ENCODE peak calls at places on chromosomes 5 and 9, in five cellular contexts. One of them, this sample, is unnamed.

GRCh38 chr9:129632460-129632859 is 6.5 kb downstream of the NTMT1 start:
- DNase-seq in fibroblast of pulmonary artery: no peak
- DNase-seq in keratinocyte: no peak
- DNase-seq in GM12865: no peak
- DNase-seq in AG09319: no peak
- DNase-seq in this sample: no peak

GRCh38 chr9:122444366-122444765 is 33.4 kb downstream of the OR1J1 start:
- DNase-seq in fibroblast of pulmonary artery: peak; percentile 97
- DNase-seq in keratinocyte: no peak
- DNase-seq in GM12865: no peak
- DNase-seq in AG09319: peak; percentile 89
- DNase-seq in this sample: peak; percentile 88

GRCh38 chr5:142003266-142003800 is 9.5 kb downstream of the GNPDA1 start:
- DNase-seq in fibroblast of pulmonary artery: no peak
- DNase-seq in keratinocyte: no peak
- DNase-seq in GM12865: no peak
- DNase-seq in AG09319: no peak
- DNase-seq in this sample: no peak

GRCh38 chr9:79387091-79387490 is 184.7 kb upstream of the TLE4 start:
- DNase-seq in fibroblast of pulmonary artery: no peak
- DNase-seq in keratinocyte: no peak
- DNase-seq in GM12865: no peak
- DNase-seq in AG09319: no peak
- DNase-seq in this sample: peak; percentile 63

GRCh38 chr9:98372077-98372812 is 116.8 kb upstream of the TBC1D2 start:
- DNase-seq in fibroblast of pulmonary artery: no peak
- DNase-seq in keratinocyte: no peak
- DNase-seq in GM12865: no peak
- DNase-seq in AG09319: no peak
- DNase-seq in this sample: no peak

GRCh38 chr5:137706841-137707240 is 29.0 kb downstream of the KLHL3 start:
- DNase-seq in fibroblast of pulmonary artery: peak; percentile 58
- DNase-seq in keratinocyte: no peak
- DNase-seq in GM12865: no peak
- DNase-seq in AG09319: no peak
- DNase-seq in this sample: peak; percentile 49

GRCh38 chr9:35490910-35491465 is 1.1 kb downstream of the RUSC2 start:
- DNase-seq in fibroblast of pulmonary artery: peak; percentile 50
- DNase-seq in keratinocyte: no peak
- DNase-seq in GM12865: no peak
- DNase-seq in AG09319: no peak
- DNase-seq in this sample: peak; percentile 51

GRCh38 chr9:105176194-105176593 is 68.3 kb upstream of the SLC44A1 start:
- DNase-seq in fibroblast of pulmonary artery: no peak
- DNase-seq in keratinocyte: no peak
- DNase-seq in GM12865: no peak
- DNase-seq in AG09319: no peak
- DNase-seq in this sample: no peak

GRCh38 chr9:96382175-96382574 is 1.3 kb downstream of the SLC35D2 start:
- DNase-seq in fibroblast of pulmonary artery: peak; percentile 17
- DNase-seq in keratinocyte: peak; percentile 17
- DNase-seq in GM12865: no peak
- DNase-seq in AG09319: no peak
- DNase-seq in this sample: peak; percentile 43

GRCh38 chr5:140408750-140409241 is 7.2 kb downstream of the ANKHD1 start:
- DNase-seq in fibroblast of pulmonary artery: no peak
- DNase-seq in keratinocyte: no peak
- DNase-seq in GM12865: no peak
- DNase-seq in AG09319: no peak
- DNase-seq in this sample: no peak

GRCh38 chr5:95385334-95385733 is 5.8 kb upstream of the FAM81B start:
- DNase-seq in fibroblast of pulmonary artery: no peak
- DNase-seq in keratinocyte: no peak
- DNase-seq in GM12865: no peak
- DNase-seq in AG09319: no peak
- DNase-seq in this sample: no peak

GRCh38 chr9:93451762-93452709 is 551 bp downstream of the FAM120A start:
- DNase-seq in fibroblast of pulmonary artery: peak; percentile 34
- DNase-seq in keratinocyte: no peak
- DNase-seq in GM12865: peak; percentile 67
- DNase-seq in AG09319: no peak
- DNase-seq in this sample: peak; percentile 61

GRCh38 chr5:126016256-126016655 is 407.0 kb upstream of the GRAMD2B start:
- DNase-seq in fibroblast of pulmonary artery: peak; percentile 31
- DNase-seq in keratinocyte: no peak
- DNase-seq in GM12865: no peak
- DNase-seq in AG09319: no peak
- DNase-seq in this sample: peak; percentile 45

GRCh38 chr5:154628685-154629084 is 126.5 kb upstream of the LARP1 start:
- DNase-seq in fibroblast of pulmonary artery: no peak
- DNase-seq in keratinocyte: no peak
- DNase-seq in GM12865: no peak
- DNase-seq in AG09319: no peak
- DNase-seq in this sample: no peak

GRCh38 chr9:133823189-133824105 is 85.3 kb upstream of the SARDH start:
- DNase-seq in fibroblast of pulmonary artery: no peak
- DNase-seq in keratinocyte: no peak
- DNase-seq in GM12865: peak; percentile 65
- DNase-seq in AG09319: no peak
- DNase-seq in this sample: no peak

GRCh38 chr9:7376213-7376612 is 423.4 kb downstream of the DMAC1 start:
- DNase-seq in fibroblast of pulmonary artery: no peak
- DNase-seq in keratinocyte: no peak
- DNase-seq in GM12865: no peak
- DNase-seq in AG09319: no peak
- DNase-seq in this sample: no peak

GRCh38 chr5:34789021-34789531 is 49.9 kb upstream of the TTC23L start:
- DNase-seq in fibroblast of pulmonary artery: peak; percentile 73
- DNase-seq in keratinocyte: no peak
- DNase-seq in GM12865: peak; percentile 5
- DNase-seq in AG09319: no peak
- DNase-seq in this sample: peak; percentile 31

GRCh38 chr5:142779163-142779562 is 9.0 kb downstream of the ARHGAP26 start:
- DNase-seq in fibroblast of pulmonary artery: peak; percentile 38
- DNase-seq in keratinocyte: no peak
- DNase-seq in GM12865: no peak
- DNase-seq in AG09319: no peak
- DNase-seq in this sample: peak; percentile 53

GRCh38 chr9:115650768-115651167 is 502.8 kb upstream of the PAPPA start:
- DNase-seq in fibroblast of pulmonary artery: peak; percentile 84
- DNase-seq in keratinocyte: no peak
- DNase-seq in GM12865: no peak
- DNase-seq in AG09319: peak; percentile 78
- DNase-seq in this sample: peak; percentile 98

GRCh38 chr5:180209137-180209581 is at the start of gene RASGEF1C:
- DNase-seq in fibroblast of pulmonary artery: peak; percentile 62
- DNase-seq in keratinocyte: no peak
- DNase-seq in GM12865: peak; percentile 49
- DNase-seq in AG09319: no peak
- DNase-seq in this sample: peak; percentile 54

GRCh38 chr5:45372629-45373028 is 323.6 kb downstream of the HCN1 start:
- DNase-seq in fibroblast of pulmonary artery: no peak
- DNase-seq in keratinocyte: no peak
- DNase-seq in GM12865: no peak
- DNase-seq in AG09319: no peak
- DNase-seq in this sample: no peak

DNA sequence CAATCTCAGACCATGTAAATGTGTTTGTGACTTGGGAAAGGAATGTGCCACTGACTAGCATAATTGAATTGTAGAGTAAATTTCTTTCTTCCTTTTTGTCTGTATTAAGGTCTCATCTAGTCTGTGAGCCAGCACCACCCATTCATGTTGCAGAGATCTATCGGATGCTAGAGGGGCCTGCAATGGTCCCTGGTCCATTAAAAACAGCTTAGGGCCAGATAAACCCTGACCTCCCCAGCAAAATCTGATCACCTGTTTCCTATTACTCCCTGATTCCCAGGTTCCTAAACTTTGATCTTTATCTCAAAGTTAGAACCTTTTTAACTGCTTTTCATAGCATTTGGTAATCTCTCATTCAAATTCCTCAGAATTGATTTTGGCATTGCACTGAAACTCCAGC is 174.5 kb upstream of the POC5 start:
- DNase-seq in fibroblast of pulmonary artery: no peak
- DNase-seq in keratinocyte: no peak
- DNase-seq in GM12865: no peak
- DNase-seq in AG09319: no peak
- DNase-seq in this sample: no peak
- TF ChIP-seq CTCF in fibroblast of pulmonary artery: no peak
- TF ChIP-seq CTCF in keratinocyte: no peak
- TF ChIP-seq CTCF in GM12865: no peak
- TF ChIP-seq CTCF in AG09319: no peak
- TF ChIP-seq CTCF in this sample: no peak

GRCh38 chr5:3428355-3428754 is 167.3 kb upstream of the IRX1 start:
- DNase-seq in fibroblast of pulmonary artery: no peak
- DNase-seq in keratinocyte: no peak
- DNase-seq in GM12865: no peak
- DNase-seq in AG09319: no peak
- DNase-seq in this sample: no peak
- TF ChIP-seq CTCF in fibroblast of pulmonary artery: no peak
- TF ChIP-seq CTCF in keratinocyte: no peak
- TF ChIP-seq CTCF in GM12865: no peak
- TF ChIP-seq CTCF in AG09319: no peak
- TF ChIP-seq CTCF in this sample: no peak

DNA sequence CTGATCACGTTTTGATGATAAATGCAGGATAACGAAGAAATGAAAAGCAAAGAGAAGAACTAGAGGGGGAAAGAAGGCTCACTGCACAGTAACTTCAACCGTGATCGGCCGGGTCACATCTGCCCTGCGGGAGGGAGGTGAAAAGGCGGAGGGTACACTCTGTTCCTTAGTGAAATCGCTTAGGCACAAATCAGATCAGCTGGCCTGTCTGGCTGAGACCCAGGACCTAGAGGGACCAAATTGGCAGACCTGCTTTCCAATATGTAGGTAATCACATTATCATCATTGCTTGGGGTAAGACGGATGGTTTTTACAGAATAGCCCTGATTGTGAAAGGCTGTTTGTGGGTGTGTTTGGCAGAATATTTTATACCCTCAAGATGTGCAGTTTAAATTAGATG is 82.2 kb downstream of the SLC28A3 start:
- DNase-seq in fibroblast of pulmonary artery: no peak
- DNase-seq in keratinocyte: no peak
- DNase-seq in GM12865: no peak
- DNase-seq in AG09319: no peak
- DNase-seq in this sample: no peak
- TF ChIP-seq CTCF in fibroblast of pulmonary artery: no peak
- TF ChIP-seq CTCF in keratinocyte: no peak
- TF ChIP-seq CTCF in GM12865: no peak
- TF ChIP-seq CTCF in AG09319: no peak
- TF ChIP-seq CTCF in this sample: no peak

GRCh38 chr5:68215208-68215887 is at the start of gene PIK3R1:
- DNase-seq in fibroblast of pulmonary artery: peak; percentile 96
- DNase-seq in keratinocyte: no peak
- DNase-seq in GM12865: peak; percentile 97
- DNase-seq in AG09319: peak; percentile 91
- DNase-seq in this sample: peak; percentile 95
- TF ChIP-seq CTCF in fibroblast of pulmonary artery: peak; percentile 30
- TF ChIP-seq CTCF in keratinocyte: peak; percentile 20
- TF ChIP-seq CTCF in GM12865: peak; percentile 23
- TF ChIP-seq CTCF in AG09319: peak; percentile 18
- TF ChIP-seq CTCF in this sample: peak; percentile 30

DNA sequence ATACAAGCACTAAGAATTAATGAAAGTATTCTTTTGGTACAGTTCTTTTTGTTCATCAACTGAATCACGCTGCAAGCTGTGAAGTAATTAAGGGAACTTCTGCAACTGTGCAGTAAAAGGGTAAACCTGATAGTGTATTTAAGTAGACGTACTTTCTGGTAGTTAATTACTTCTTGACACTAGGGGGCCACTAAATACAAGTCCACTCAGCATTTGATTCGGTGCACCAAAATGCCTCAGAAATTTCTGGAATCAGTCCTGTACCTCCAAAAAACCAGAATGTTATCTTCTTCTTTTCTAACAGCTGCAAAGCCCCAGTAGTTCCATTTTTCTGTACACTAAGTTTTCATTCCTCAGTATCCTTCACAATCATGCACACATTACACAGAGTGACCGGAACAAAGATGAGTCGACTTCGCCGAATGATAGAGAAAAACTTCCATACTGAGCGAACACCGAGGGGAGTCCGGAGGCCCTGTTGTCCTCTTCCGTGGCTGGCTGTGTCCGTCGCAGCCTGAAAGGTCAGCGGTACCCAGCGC is 500 bp downstream of the GFM2 start:
- DNase-seq in fibroblast of pulmonary artery: peak; percentile 51
- DNase-seq in keratinocyte: peak; percentile 52
- DNase-seq in GM12865: no peak
- DNase-seq in AG09319: no peak
- DNase-seq in this sample: peak; percentile 73
- TF ChIP-seq CTCF in fibroblast of pulmonary artery: peak; percentile 29
- TF ChIP-seq CTCF in keratinocyte: no peak
- TF ChIP-seq CTCF in GM12865: no peak
- TF ChIP-seq CTCF in AG09319: no peak
- TF ChIP-seq CTCF in this sample: no peak

GRCh38 chr5:84149094-84149493 is 235.6 kb downstream of the EDIL3 start:
- DNase-seq in fibroblast of pulmonary artery: no peak
- DNase-seq in keratinocyte: no peak
- DNase-seq in GM12865: no peak
- DNase-seq in AG09319: no peak
- DNase-seq in this sample: no peak

GRCh38 chr5:84148651-84149050 is 236.0 kb downstream of the EDIL3 start:
- DNase-seq in fibroblast of pulmonary artery: no peak
- DNase-seq in keratinocyte: no peak
- DNase-seq in GM12865: no peak
- DNase-seq in AG09319: no peak
- DNase-seq in this sample: no peak
- TF ChIP-seq CTCF in fibroblast of pulmonary artery: no peak
- TF ChIP-seq CTCF in keratinocyte: no peak
- TF ChIP-seq CTCF in GM12865: no peak
- TF ChIP-seq CTCF in AG09319: no peak
- TF ChIP-seq CTCF in this sample: no peak

DNA sequence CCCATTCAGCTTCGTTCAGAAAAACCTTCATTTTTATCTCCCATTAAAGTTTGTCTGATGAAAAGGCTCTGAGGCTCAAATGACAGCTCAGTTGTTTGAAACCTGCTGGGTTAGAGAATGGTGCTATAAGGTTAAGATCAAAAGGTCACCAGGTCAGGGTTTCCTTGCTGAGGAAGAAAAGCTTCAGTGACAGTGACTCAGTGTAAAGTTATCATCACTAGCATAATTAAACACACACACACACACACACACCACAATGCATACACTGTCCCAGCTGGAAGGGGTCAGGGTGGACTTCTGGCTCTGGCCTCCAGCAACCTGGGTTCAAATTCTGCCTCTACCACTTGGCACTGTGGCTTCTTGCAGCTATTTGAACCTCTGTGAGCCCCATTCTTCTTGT is 281.1 kb downstream of the DOCK8 start:
- DNase-seq in fibroblast of pulmonary artery: no peak
- DNase-seq in keratinocyte: no peak
- DNase-seq in GM12865: no peak
- DNase-seq in AG09319: no peak
- DNase-seq in this sample: no peak
- TF ChIP-seq CTCF in fibroblast of pulmonary artery: no peak
- TF ChIP-seq CTCF in keratinocyte: no peak
- TF ChIP-seq CTCF in GM12865: no peak
- TF ChIP-seq CTCF in AG09319: no peak
- TF ChIP-seq CTCF in this sample: no peak

This sample was measured in fibroblast of lung.